ENCODE peak calls at places on chromosomes 5 and 9, in six cellular contexts. B, P, H, W, X and A are unnamed samples.

GRCh38 chr5:41649659-41650058 is 139.3 kb upstream of the PLCXD3 start:
- DNase-seq in X (no peak), W (no peak), P (no peak), H (no peak), B (no peak), A (no peak)

GRCh38 chr9:127525426-127526188 is 74.3 kb downstream of the LRSAM1 start:
- DNase-seq in B (no peak), P (peak; percentile 71), H (no peak), W (no peak), X (no peak), A (no peak)

GRCh38 chr9:121133104-121133816 is 58.5 kb downstream of the CNTRL start:
- DNase-seq in H (no peak), X (no peak), B (peak; percentile 52), W (no peak), P (peak; percentile 4), A (no peak)

GRCh38 chr5:138972836-138973235 is 97.7 kb upstream of the LRRTM2 start:
- DNase-seq in X (no peak), B (no peak), P (no peak), W (no peak), H (no peak), A (no peak)

GRCh38 chr5:173845321-173845720 is 42.8 kb upstream of the CPEB4 start:
- DNase-seq in P (no peak), W (no peak), B (no peak), X (no peak), H (no peak), A (no peak)

GRCh38 chr5:5025098-5025773 is 114.9 kb upstream of the ADAMTS16 start:
- DNase-seq in B (no peak), X (no peak), W (no peak), H (no peak), P (no peak), A (peak; percentile 13)

GRCh38 chr5:10863763-10864383 is 102.8 kb upstream of the DAP start:
- DNase-seq in H (peak; percentile 44), P (peak; percentile 56), X (no peak), W (peak; percentile 37), B (no peak), A (peak; percentile 74)

GRCh38 chr5:164504141-164504772 is 998.8 kb downstream of the MAT2B start:
- DNase-seq in H (no peak), B (no peak), W (peak; percentile 71), P (peak; percentile 57), X (no peak), A (peak; percentile 7)

GRCh38 chr5:88885043-88885442 is 2.1 kb upstream of the MEF2C start:
- DNase-seq in X (no peak), P (no peak), B (no peak), W (peak; percentile 34), H (no peak), A (no peak)

GRCh38 chr5:73928486-73928885 is 302.5 kb downstream of the ARHGEF28 start:
- DNase-seq in W (no peak), H (no peak), X (no peak), P (no peak), B (no peak), A (no peak)

GRCh38 chr5:122101636-122102285 is 23.7 kb upstream of the LOX start:
- DNase-seq in X (no peak), B (no peak), W (peak; percentile 64), H (no peak), P (peak; percentile 44), A (no peak)

GRCh38 chr5:2748180-2748840 is 3.2 kb downstream of the IRX2 start:
- DNase-seq in B (no peak), P (no peak), X (no peak), H (no peak), W (no peak), A (no peak)

GRCh38 chr5:123211084-123211483 is 122.0 kb downstream of the PRDM6 start:
- DNase-seq in H (no peak), P (no peak), B (no peak), W (no peak), X (no peak), A (no peak)

GRCh38 chr5:78496373-78496772 is 136.0 kb downstream of the SCAMP1 start:
- DNase-seq in H (no peak), P (no peak), B (no peak), W (peak; percentile 73), X (no peak), A (peak; percentile 35)

GRCh38 chr5:172594867-172595466 is 46.1 kb upstream of the NEURL1B start:
- DNase-seq in X (no peak), B (no peak), W (no peak), H (no peak), P (no peak), A (no peak)

GRCh38 chr9:79247021-79247420 is 324.7 kb upstream of the TLE4 start:
- DNase-seq in P (no peak), W (no peak), X (no peak), H (no peak), B (no peak), A (no peak)

GRCh38 chr9:4828776-4829175 is 36.0 kb downstream of the RCL1 start:
- DNase-seq in H (no peak), P (no peak), B (no peak), X (no peak), W (peak; percentile 79), A (no peak)

GRCh38 chr5:9198399-9198798 is 347.5 kb downstream of the SEMA5A start:
- DNase-seq in H (no peak), W (no peak), B (no peak), P (no peak), X (no peak), A (no peak)

GRCh38 chr5:64566531-64566930 is 60.7 kb downstream of the RGS7BP start:
- DNase-seq in W (no peak), P (no peak), H (no peak), X (no peak), B (no peak), A (no peak)

GRCh38 chr9:3385871-3386270 is 139.9 kb downstream of the RFX3 start:
- DNase-seq in B (no peak), W (no peak), H (no peak), P (no peak), X (no peak), A (no peak)

GRCh38 chr5:121424976-121425375 is 426.7 kb upstream of the FTMT start:
- DNase-seq in W (no peak), P (no peak), X (no peak), B (no peak), H (no peak), A (no peak)

GRCh38 chr5:58890265-58890664 is 307.4 kb downstream of the RAB3C start:
- DNase-seq in P (peak; percentile 72), X (no peak), B (no peak), H (no peak), W (no peak), A (no peak)

GRCh38 chr5:57828221-57828620 is 345.6 kb upstream of the ACTBL2 start:
- DNase-seq in H (no peak), W (no peak), B (no peak), X (no peak), P (no peak), A (no peak)

GRCh38 chr5:149795360-149795759 is 65.2 kb downstream of the PPARGC1B start:
- DNase-seq in P (no peak), W (no peak), H (no peak), X (no peak), B (no peak), A (no peak)
- TF ChIP-seq POLR2A in P (no peak), W (no peak), H (no peak), X (no peak), B (no peak), A (no peak)

DNA sequence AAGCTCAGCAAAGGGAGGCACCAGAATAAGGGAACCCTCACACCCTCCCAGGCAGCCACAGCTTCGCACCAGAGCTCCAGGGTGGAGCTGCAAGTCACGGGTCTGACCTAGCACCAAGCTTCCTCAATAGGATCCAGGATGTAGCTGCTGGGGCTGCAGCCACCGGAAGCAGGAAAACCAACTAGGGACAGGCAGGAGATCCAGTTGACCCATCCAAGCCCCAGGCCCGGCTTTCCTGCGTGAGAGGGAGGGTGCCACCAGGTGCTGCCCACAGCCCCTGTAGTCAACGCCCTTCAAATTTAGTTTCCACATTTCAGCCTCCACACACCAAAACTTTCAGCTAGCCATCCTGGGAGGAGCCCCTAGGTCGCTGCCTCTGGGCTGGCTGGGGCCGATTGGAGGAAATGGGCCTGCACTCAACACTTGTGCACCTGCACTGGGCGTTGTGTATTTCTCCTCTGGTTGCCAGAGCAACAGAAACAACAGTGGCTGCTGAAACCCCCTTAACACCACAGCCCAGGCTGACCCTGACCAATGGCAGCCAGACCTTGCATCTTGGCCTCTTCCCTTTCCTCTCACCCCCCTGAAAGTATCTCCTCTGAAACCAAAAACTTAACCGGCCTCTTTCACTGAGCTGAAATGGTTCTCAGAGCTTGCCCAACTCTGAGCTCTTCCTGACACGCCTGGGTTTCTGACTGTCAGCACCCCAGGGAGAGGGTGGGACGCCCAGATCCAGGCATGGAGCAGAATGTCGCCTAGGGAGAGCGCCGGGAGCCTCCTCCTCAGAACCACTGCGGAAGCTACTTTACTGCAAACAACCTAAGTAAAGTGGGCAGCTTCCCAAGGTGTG is 226.5 kb upstream of the MAP3K1 start:
- DNase-seq in B (no peak), P (no peak), W (no peak), X (peak; percentile 37), H (no peak), A (no peak)
- TF ChIP-seq POLR2A in B (no peak), P (no peak), W (no peak), X (no peak), H (no peak), A (no peak)

GRCh38 chr5:179858586-179859427 is at the start of gene MRNIP:
- DNase-seq in H (peak; percentile 74), P (peak; percentile 97), W (peak; percentile 97), B (peak; percentile 98), X (peak; percentile 96), A (peak; percentile 99)
- TF ChIP-seq POLR2A in H (peak; percentile 30), P (peak; percentile 96), W (peak; percentile 82), B (peak; percentile 15), X (peak; percentile 82), A (peak; percentile 69)

GRCh38 chr5:140671472-140672210 is 1.7 kb downstream of the DND1 start:
- DNase-seq in X (no peak), B (no peak), P (no peak), W (no peak), H (no peak), A (no peak)

GRCh38 chr5:140672455-140673186 is 755 bp downstream of the DND1 start:
- DNase-seq in P (no peak), H (no peak), B (no peak), X (no peak), W (peak; percentile 31), A (no peak)

GRCh38 chr5:140674211-140674610 is 835 bp upstream of the DND1 start:
- DNase-seq in H (no peak), W (no peak), P (no peak), B (no peak), X (no peak), A (no peak)

GRCh38 chr5:140674629-140675028 is 1.3 kb upstream of the DND1 start:
- DNase-seq in X (no peak), B (no peak), P (no peak), H (no peak), W (no peak), A (no peak)

DNA sequence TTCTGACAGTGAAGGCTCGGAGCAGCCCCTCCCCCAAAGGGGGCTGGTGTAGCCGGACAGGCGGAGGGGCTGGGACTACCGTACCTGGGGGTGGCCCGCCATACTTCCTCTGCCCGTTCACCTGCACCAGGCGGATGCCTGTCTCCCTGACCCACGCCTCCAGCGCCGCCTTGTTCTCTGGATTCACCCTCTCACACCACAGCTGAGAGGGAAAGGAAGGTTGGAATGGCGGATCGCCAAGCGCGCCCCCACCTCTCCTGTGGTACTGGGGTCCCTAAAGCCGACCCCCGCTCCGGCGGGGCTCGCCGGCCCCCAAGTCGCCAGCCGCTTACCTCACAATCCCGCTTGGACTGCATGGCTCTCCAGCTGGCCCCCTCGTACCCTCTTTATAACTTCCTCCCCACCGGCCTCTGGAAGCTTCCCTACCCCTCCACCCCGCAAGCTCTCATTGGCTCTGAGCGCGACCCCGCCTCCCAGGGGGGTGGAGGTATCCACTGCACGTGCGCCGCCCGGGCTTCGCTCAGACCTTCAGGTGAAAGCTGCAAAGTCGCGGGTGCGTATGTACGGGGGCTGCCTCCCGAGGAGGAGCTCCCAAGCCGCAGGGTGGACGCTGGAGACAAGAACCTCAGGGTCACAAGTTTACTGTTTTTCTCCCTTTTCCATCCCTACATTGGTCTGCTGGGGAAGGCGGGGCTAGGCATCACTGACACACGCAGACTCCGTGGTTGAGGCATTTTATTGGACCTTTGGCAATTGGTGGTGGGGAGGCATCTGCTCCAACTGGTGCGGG is at the start of gene DND1:
- DNase-seq in X (no peak), P (no peak), W (no peak), B (no peak), H (no peak), A (no peak)
- TF ChIP-seq POLR2A in X (no peak), P (no peak), W (no peak), B (no peak), H (no peak), A (no peak)